ENCODE peak calls at places on chromosomes 3 and 15, in six cellular contexts. One of them, this sample, is unnamed.

GRCh38 chr3:120908030-120908802 is at the start of gene STXBP5L:
- DNase-seq in osteocyte: peak
- DNase-seq in astrocyte: peak
- DNase-seq in K562: peak
- DNase-seq in breast epithelium: peak
- DNase-seq in IMR-90: peak
- DNase-seq in this sample: peak

GRCh38 chr3:139231555-139232281 is 112.1 kb upstream of the MRPS22 start:
- DNase-seq in osteocyte: no peak
- DNase-seq in astrocyte: no peak
- DNase-seq in K562: no peak
- DNase-seq in breast epithelium: no peak
- DNase-seq in IMR-90: no peak
- DNase-seq in this sample: no peak

GRCh38 chr3:24215518-24215917 is 270.4 kb downstream of the NR1D2 start:
- DNase-seq in osteocyte: no peak
- DNase-seq in astrocyte: no peak
- DNase-seq in K562: no peak
- DNase-seq in breast epithelium: no peak
- DNase-seq in IMR-90: no peak
- DNase-seq in this sample: no peak

GRCh38 chr3:6860911-6861330 is at the start of gene GRM7:
- DNase-seq in osteocyte: no peak
- DNase-seq in astrocyte: peak
- DNase-seq in K562: no peak
- DNase-seq in breast epithelium: no peak
- DNase-seq in IMR-90: no peak
- DNase-seq in this sample: no peak

GRCh38 chr3:30269751-30270445 is 336.5 kb upstream of the TGFBR2 start:
- DNase-seq in osteocyte: no peak
- DNase-seq in astrocyte: peak
- DNase-seq in K562: no peak
- DNase-seq in breast epithelium: no peak
- DNase-seq in IMR-90: no peak
- DNase-seq in this sample: no peak

GRCh38 chr15:51926808-51927207 is 44.8 kb downstream of the LEO1 start:
- DNase-seq in osteocyte: no peak
- DNase-seq in astrocyte: no peak
- DNase-seq in K562: no peak
- DNase-seq in breast epithelium: no peak
- DNase-seq in IMR-90: no peak
- DNase-seq in this sample: no peak

GRCh38 chr3:8451696-8452095 is 49.9 kb upstream of the LMCD1 start:
- DNase-seq in osteocyte: no peak
- DNase-seq in astrocyte: peak
- DNase-seq in K562: no peak
- DNase-seq in breast epithelium: no peak
- DNase-seq in IMR-90: peak
- DNase-seq in this sample: no peak

GRCh38 chr15:70584838-70585706 is 178.3 kb downstream of the UACA start:
- DNase-seq in osteocyte: no peak
- DNase-seq in astrocyte: peak
- DNase-seq in K562: no peak
- DNase-seq in breast epithelium: no peak
- DNase-seq in IMR-90: peak
- DNase-seq in this sample: peak

GRCh38 chr3:126936110-126936509 is 46.8 kb upstream of the PLXNA1 start:
- DNase-seq in osteocyte: no peak
- DNase-seq in astrocyte: no peak
- DNase-seq in K562: no peak
- DNase-seq in breast epithelium: no peak
- DNase-seq in IMR-90: no peak
- DNase-seq in this sample: no peak

GRCh38 chr3:196008929-196009328 is 73.0 kb downstream of the TFRC start:
- DNase-seq in osteocyte: peak
- DNase-seq in astrocyte: no peak
- DNase-seq in K562: no peak
- DNase-seq in breast epithelium: no peak
- DNase-seq in IMR-90: no peak
- DNase-seq in this sample: no peak

GRCh38 chr3:105513042-105513441 is 146.3 kb downstream of the ALCAM start:
- DNase-seq in osteocyte: no peak
- DNase-seq in astrocyte: peak
- DNase-seq in K562: no peak
- DNase-seq in breast epithelium: no peak
- DNase-seq in IMR-90: peak
- DNase-seq in this sample: no peak

GRCh38 chr3:112813723-112814171 is 32.9 kb downstream of the CD200R1L start:
- DNase-seq in osteocyte: no peak
- DNase-seq in astrocyte: peak
- DNase-seq in K562: no peak
- DNase-seq in breast epithelium: no peak
- DNase-seq in IMR-90: peak
- DNase-seq in this sample: no peak

GRCh38 chr15:70507772-70508351 is 255.5 kb downstream of the UACA start:
- DNase-seq in osteocyte: no peak
- DNase-seq in astrocyte: peak
- DNase-seq in K562: no peak
- DNase-seq in breast epithelium: no peak
- DNase-seq in IMR-90: peak
- DNase-seq in this sample: no peak

GRCh38 chr15:84699538-84700191 is 16.3 kb downstream of the SEC11A start:
- DNase-seq in osteocyte: no peak
- DNase-seq in astrocyte: no peak
- DNase-seq in K562: no peak
- DNase-seq in breast epithelium: no peak
- DNase-seq in IMR-90: no peak
- DNase-seq in this sample: no peak

GRCh38 chr15:83602021-83602420 is 51.9 kb upstream of the ADAMTSL3 start:
- DNase-seq in osteocyte: no peak
- DNase-seq in astrocyte: no peak
- DNase-seq in K562: no peak
- DNase-seq in breast epithelium: no peak
- DNase-seq in IMR-90: no peak
- DNase-seq in this sample: no peak

GRCh38 chr3:138943724-138944131 is 3.2 kb downstream of the FOXL2 start:
- DNase-seq in osteocyte: no peak
- DNase-seq in astrocyte: no peak
- DNase-seq in K562: no peak
- DNase-seq in breast epithelium: no peak
- DNase-seq in IMR-90: no peak
- DNase-seq in this sample: no peak

GRCh38 chr3:81549388-81549787 is 212.1 kb downstream of the GBE1 start:
- DNase-seq in osteocyte: no peak
- DNase-seq in astrocyte: no peak
- DNase-seq in K562: peak
- DNase-seq in breast epithelium: no peak
- DNase-seq in IMR-90: no peak
- DNase-seq in this sample: no peak

GRCh38 chr15:51714911-51715310 is 22.5 kb downstream of the LYSMD2 start:
- DNase-seq in osteocyte: no peak
- DNase-seq in astrocyte: no peak
- DNase-seq in K562: no peak
- DNase-seq in breast epithelium: no peak
- DNase-seq in IMR-90: no peak
- DNase-seq in this sample: no peak

GRCh38 chr3:61564405-61565059 is 3.2 kb downstream of the PTPRG start:
- DNase-seq in osteocyte: peak
- DNase-seq in astrocyte: peak
- DNase-seq in K562: peak
- DNase-seq in breast epithelium: peak
- DNase-seq in IMR-90: peak
- DNase-seq in this sample: peak

GRCh38 chr3:17384567-17385296 is 357.7 kb downstream of the TBC1D5 start:
- DNase-seq in osteocyte: no peak
- DNase-seq in astrocyte: no peak
- DNase-seq in K562: no peak
- DNase-seq in breast epithelium: no peak
- DNase-seq in IMR-90: peak
- DNase-seq in this sample: no peak

GRCh38 chr3:169575381-169575780 is 88.1 kb downstream of the MECOM start:
- DNase-seq in osteocyte: no peak
- DNase-seq in astrocyte: peak
- DNase-seq in K562: no peak
- DNase-seq in breast epithelium: no peak
- DNase-seq in IMR-90: peak
- DNase-seq in this sample: no peak

GRCh38 chr3:169295126-169295525 is 368.4 kb downstream of the MECOM start:
- DNase-seq in osteocyte: no peak
- DNase-seq in astrocyte: no peak
- DNase-seq in K562: peak
- DNase-seq in breast epithelium: no peak
- DNase-seq in IMR-90: peak
- DNase-seq in this sample: no peak

GRCh38 chr3:123305192-123305591 is 103.4 kb downstream of the SEC22A start:
- DNase-seq in osteocyte: no peak
- DNase-seq in astrocyte: no peak
- DNase-seq in K562: no peak
- DNase-seq in breast epithelium: no peak
- DNase-seq in IMR-90: no peak
- DNase-seq in this sample: no peak

GRCh38 chr3:12986031-12986430 is 87.2 kb downstream of the IQSEC1 start:
- DNase-seq in osteocyte: no peak
- DNase-seq in astrocyte: no peak
- DNase-seq in K562: no peak
- DNase-seq in breast epithelium: no peak
- DNase-seq in IMR-90: no peak
- DNase-seq in this sample: no peak

GRCh38 chr3:12985148-12985547 is 88.1 kb downstream of the IQSEC1 start:
- DNase-seq in osteocyte: no peak
- DNase-seq in astrocyte: no peak
- DNase-seq in K562: no peak
- DNase-seq in breast epithelium: no peak
- DNase-seq in IMR-90: no peak
- DNase-seq in this sample: no peak

GRCh38 chr3:12983326-12983725 is 89.9 kb downstream of the IQSEC1 start:
- DNase-seq in osteocyte: no peak
- DNase-seq in astrocyte: no peak
- DNase-seq in K562: no peak
- DNase-seq in breast epithelium: no peak
- DNase-seq in IMR-90: no peak
- DNase-seq in this sample: no peak

GRCh38 chr3:12982619-12983101 is 90.6 kb downstream of the IQSEC1 start:
- DNase-seq in osteocyte: no peak
- DNase-seq in astrocyte: no peak
- DNase-seq in K562: no peak
- DNase-seq in breast epithelium: no peak
- DNase-seq in IMR-90: no peak
- DNase-seq in this sample: no peak

GRCh38 chr3:12984023-12984823 is 89.0 kb downstream of the IQSEC1 start:
- DNase-seq in osteocyte: no peak
- DNase-seq in astrocyte: no peak
- DNase-seq in K562: peak
- DNase-seq in breast epithelium: peak
- DNase-seq in IMR-90: peak
- DNase-seq in this sample: no peak
- TF ChIP-seq CTCF in osteocyte: peak
- TF ChIP-seq CTCF in astrocyte: peak
- TF ChIP-seq CTCF in K562: peak
- TF ChIP-seq CTCF in breast epithelium: peak
- TF ChIP-seq CTCF in IMR-90: peak
- TF ChIP-seq CTCF in this sample: peak

DNA sequence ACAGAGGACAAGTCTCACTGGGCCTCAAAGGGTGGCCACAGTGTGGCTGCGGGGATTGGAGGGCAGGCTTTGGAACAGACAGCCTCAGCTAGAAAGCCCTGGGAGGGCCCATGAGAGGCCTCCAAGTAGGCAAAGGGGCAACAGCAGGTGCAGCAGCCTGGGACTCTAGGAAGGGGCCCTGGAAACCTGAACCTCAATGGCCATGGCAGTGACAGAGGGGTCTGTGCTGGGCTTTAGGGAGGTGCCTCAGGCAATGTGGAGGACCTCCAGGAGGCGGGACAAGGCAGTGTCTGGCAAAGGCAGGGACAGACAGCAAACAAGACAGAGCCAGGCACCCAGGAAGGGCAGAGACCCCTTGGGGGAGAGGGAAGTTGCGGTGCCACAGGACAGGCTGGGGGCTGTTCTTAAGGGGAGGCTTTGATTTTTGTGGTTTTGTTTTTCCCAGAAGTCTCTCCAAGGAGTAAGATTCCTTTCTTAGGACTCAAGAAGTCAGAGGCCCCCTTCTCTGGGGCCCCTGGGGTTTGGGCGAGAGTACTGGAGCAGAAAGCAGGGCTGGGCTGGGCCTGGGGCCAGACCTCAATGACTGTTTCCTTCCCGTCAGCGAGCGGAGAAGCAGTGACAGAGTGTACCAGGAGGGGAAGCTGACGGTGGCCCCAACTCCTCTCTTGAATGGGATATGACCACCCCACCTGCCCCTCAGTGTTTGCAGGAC is 9.7 kb downstream of the STOML1 start:
- DNase-seq in osteocyte: no peak
- DNase-seq in astrocyte: peak
- DNase-seq in K562: no peak
- DNase-seq in breast epithelium: no peak
- DNase-seq in IMR-90: peak
- DNase-seq in this sample: no peak
- TF ChIP-seq CTCF in osteocyte: no peak
- TF ChIP-seq CTCF in astrocyte: no peak
- TF ChIP-seq CTCF in K562: no peak
- TF ChIP-seq CTCF in breast epithelium: no peak
- TF ChIP-seq CTCF in IMR-90: no peak
- TF ChIP-seq CTCF in this sample: no peak

DNA sequence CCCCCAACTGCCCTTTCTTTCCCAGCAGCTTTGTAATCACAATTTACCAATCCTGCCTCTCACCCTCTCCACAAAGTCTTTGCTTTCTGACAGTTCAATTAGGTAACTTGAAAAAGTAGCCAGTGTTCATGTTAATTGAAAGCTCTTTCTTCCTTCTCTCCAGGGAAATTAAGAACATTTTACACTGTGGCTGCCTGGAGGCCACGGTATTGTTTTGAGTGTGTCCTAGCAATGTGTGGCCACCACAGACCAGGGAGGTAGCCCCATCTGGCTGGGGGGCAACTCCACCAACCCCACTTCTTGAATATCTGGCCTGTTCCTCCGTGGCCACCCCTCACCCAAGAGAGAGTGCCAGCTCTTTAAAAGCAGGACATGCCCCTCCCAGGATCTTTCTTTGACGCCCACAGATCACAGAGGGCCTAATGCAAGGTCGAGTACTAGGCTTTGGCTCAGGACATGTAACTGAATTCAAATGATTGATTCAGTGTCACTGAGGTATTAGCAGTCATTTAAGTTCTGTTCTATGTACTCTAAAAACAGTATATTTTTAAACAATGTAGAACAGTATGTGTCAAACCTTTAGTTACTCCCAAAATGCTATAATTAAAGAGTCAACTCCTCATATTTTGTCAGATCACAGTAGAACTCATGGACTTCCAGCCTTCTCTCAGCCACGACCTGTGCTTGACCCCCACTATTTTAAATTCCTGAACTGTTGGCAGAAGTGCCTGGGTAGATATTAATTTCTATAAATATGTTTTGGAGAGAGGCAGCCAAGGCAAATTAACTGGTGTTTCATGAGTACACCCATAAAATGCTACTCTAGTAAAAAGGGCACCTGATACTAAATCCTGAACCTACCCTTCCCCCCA is 164.5 kb downstream of the TNIK start:
- DNase-seq in osteocyte: no peak
- DNase-seq in astrocyte: no peak
- DNase-seq in K562: no peak
- DNase-seq in breast epithelium: no peak
- DNase-seq in IMR-90: no peak
- DNase-seq in this sample: no peak
- TF ChIP-seq CTCF in osteocyte: no peak
- TF ChIP-seq CTCF in astrocyte: no peak
- TF ChIP-seq CTCF in K562: no peak
- TF ChIP-seq CTCF in breast epithelium: no peak
- TF ChIP-seq CTCF in IMR-90: no peak
- TF ChIP-seq CTCF in this sample: no peak

GRCh38 chr15:80183886-80184285 is 31.1 kb downstream of the FAH start:
- DNase-seq in osteocyte: no peak
- DNase-seq in astrocyte: no peak
- DNase-seq in K562: no peak
- DNase-seq in breast epithelium: no peak
- DNase-seq in IMR-90: peak
- DNase-seq in this sample: no peak
- TF ChIP-seq CTCF in osteocyte: peak
- TF ChIP-seq CTCF in astrocyte: no peak
- TF ChIP-seq CTCF in K562: no peak
- TF ChIP-seq CTCF in breast epithelium: no peak
- TF ChIP-seq CTCF in IMR-90: no peak
- TF ChIP-seq CTCF in this sample: peak

This sample was measured in type B pancreatic cell.